ENCODE peak calls at places on chromosomes 5 and 9, in four cellular contexts. B is H1, D is HepG2, G is K562. J is an unnamed sample.

GRCh38 chr5:67363195-67363594 is 166.6 kb upstream of the CD180 start:
- DNase-seq in B (no peak), D (no peak), G (no peak), J (no peak)

GRCh38 chr5:170078458-170078857 is 27.2 kb upstream of the FOXI1 start:
- DNase-seq in B (no peak), D (no peak), G (no peak), J (no peak)

GRCh38 chr9:120353501-120353900 is 226.5 kb downstream of the CDK5RAP2 start:
- DNase-seq in B (no peak), D (no peak), G (no peak), J (no peak)

GRCh38 chr5:64181440-64181839 is 15.8 kb downstream of the RNF180 start:
- DNase-seq in B (no peak), D (no peak), G (no peak), J (no peak)

GRCh38 chr9:36738318-36738975 is 165.8 kb downstream of the MELK start:
- DNase-seq in B (no peak), D (no peak), G (no peak), J (peak; percentile 56)

GRCh38 chr5:141338538-141339306 is at the start of gene PCDHGA2:
- DNase-seq in B (no peak), D (peak; percentile 18), G (peak; percentile 67), J (peak; percentile 74)

GRCh38 chr5:130678637-130679036 is 486.4 kb downstream of the HINT1 start:
- DNase-seq in B (no peak), D (no peak), G (no peak), J (no peak)

GRCh38 chr9:75658301-75658919 is 232.1 kb upstream of the PCSK5 start:
- DNase-seq in B (no peak), D (no peak), G (no peak), J (no peak)

GRCh38 chr5:145787001-145787400 is 48.1 kb downstream of the PRELID2 start:
- DNase-seq in B (no peak), D (no peak), G (no peak), J (no peak)

GRCh38 chr9:131020388-131020787 is 11.4 kb downstream of the LAMC3 start:
- DNase-seq in B (no peak), D (no peak), G (no peak), J (no peak)

GRCh38 chr5:56190500-56190899 is 42.6 kb downstream of the ANKRD55 start:
- DNase-seq in B (no peak), D (no peak), G (no peak), J (no peak)

GRCh38 chr9:137426018-137426681 is 3.0 kb downstream of the NOXA1 start:
- DNase-seq in B (no peak), D (no peak), G (no peak), J (no peak)

GRCh38 chr5:32955814-32956213 is 244.7 kb downstream of the NPR3 start:
- DNase-seq in B (no peak), D (no peak), G (no peak), J (no peak)
- TF ChIP-seq CEBPB in B (no peak), D (no peak), G (no peak), J (no peak)

GRCh38 chr9:13383216-13383615 is 103.7 kb upstream of the MPDZ start:
- DNase-seq in B (no peak), D (no peak), G (no peak), J (no peak)
- TF ChIP-seq PHF8 in B (no peak), D (no peak), G (no peak), J (no peak)

DNA sequence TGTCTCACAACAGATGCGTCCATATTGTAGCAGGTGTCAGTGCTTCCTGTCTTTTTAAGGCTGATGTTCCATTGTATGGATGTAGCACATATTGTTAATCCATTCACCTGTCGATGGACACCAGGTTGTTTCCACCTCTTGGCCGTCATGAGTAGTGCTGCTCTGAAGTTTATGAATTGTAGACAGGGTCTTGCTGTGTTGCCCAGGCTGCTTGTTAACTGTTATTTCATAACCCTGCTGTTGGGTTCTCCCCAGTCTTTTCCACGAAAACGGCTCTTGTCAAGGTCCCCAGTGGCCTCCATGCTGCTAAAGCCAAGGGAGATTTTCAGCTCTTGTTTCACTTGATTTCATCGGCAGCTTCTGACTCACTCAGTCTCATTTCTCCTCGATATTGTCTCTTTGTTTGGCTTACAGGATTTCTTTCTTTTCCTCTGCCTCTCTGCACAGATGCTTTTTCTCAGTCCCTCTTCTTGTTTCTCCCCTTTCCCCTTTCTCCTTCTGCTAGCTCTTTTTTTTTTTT is 12.1 kb upstream of the PSD2 start:
- DNase-seq in B (no peak), D (no peak), G (no peak), J (no peak)
- TF ChIP-seq CEBPB in B (no peak), D (no peak), G (no peak), J (no peak)

DNA sequence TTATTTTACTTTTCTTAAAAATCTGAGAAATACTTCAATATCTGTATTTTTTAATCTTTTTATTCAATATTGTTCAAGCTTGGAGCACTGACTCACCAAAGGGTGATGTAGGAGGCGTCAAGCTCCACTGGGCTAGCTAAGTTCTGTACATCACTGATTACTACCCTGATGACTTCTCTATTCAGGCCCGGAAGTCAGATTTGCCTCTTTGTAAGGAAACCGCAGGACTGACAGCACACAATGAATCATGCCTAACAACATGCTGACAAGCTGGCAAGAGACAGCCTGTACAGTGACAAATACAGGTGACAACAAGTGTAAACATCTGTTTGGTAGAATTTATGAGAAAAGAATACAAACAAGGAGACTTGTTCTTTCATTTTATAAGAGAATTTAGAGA is 627.9 kb upstream of the RORB start:
- DNase-seq in B (no peak), D (peak; percentile 13), G (peak; percentile 70), J (peak; percentile 13)
- TF ChIP-seq PHF8 in B (no peak), D (no peak), G (no peak), J (no peak)

GRCh38 chr5:93294184-93294583 is 286.8 kb downstream of the NR2F1-AS1 start:
- DNase-seq in B (no peak), D (no peak), G (no peak), J (no peak)
- TF ChIP-seq CEBPB in B (no peak), D (no peak), G (no peak), J (no peak)

GRCh38 chr9:117725426-117725887 is 21.3 kb downstream of the TLR4 start:
- DNase-seq in B (no peak), D (no peak), G (no peak), J (no peak)
- TF ChIP-seq PHF8 in B (no peak), D (no peak), G (no peak), J (no peak)

DNA sequence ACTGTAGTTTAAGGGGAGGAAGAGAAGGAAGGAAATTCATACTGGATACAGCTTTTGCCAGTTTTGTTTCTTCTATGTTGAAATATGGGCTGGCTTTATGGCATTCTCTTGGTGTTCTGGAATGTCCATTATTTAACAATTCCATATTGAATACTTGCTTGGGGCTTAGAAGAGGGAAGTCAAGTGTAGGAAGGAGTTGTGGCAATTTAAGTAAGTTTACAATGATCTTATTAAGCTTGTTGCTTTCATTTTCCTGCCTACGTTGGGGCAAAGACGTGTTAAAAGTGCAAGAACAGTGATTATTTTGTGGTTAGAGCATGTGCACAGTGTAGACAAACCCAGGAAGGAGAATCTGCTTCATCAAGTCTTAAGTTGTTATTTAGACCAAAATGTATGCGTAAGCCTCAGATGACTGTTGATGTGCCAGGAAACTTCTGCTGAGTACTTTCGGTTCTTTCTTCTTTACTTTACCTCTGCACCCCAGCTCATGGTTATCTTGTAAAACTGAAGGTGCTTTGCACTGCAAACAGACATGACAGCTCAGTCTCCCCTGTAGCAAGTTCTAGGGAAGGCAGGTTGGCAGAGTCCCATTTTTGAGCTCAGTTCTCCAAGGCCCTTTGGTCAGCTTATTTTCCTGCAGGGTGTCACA is 75.8 kb downstream of the F2RL2 start:
- DNase-seq in B (no peak), D (no peak), G (no peak), J (no peak)
- TF ChIP-seq CEBPB in B (no peak), D (no peak), G (no peak), J (no peak)

DNA sequence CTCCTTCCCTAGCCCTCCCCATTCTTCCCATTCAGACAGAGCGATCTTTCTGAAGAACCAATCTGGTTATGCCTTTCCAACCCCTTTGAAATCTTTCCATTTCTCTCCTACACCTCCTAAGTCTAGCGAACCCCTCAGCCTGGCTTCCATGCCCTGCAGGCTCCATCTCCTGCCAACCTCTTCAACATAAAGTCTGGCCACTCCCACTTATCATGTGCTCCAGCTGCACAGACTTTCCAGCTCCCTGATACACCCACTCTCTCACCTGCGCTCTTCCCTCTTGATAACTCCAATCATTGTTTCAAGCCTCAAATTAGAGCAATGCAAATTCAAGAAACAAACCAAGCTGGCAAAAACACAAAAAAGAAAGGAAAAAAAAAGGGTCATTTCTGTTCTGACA is 3.8 kb upstream of the ORM1 start:
- DNase-seq in B (no peak), D (no peak), G (no peak), J (no peak)
- TF ChIP-seq PHF8 in B (no peak), D (no peak), G (no peak), J (no peak)

GRCh38 chr9:91825422-91825821 is 124.6 kb downstream of the ROR2 start:
- DNase-seq in B (no peak), D (no peak), G (no peak), J (no peak)

GRCh38 chr9:91824591-91825339 is 125.3 kb downstream of the ROR2 start:
- DNase-seq in B (no peak), D (no peak), G (no peak), J (no peak)

GRCh38 chr9:91824151-91824550 is 125.9 kb downstream of the ROR2 start:
- DNase-seq in B (no peak), D (no peak), G (no peak), J (no peak)

GRCh38 chr9:91820949-91821880 is 128.8 kb downstream of the ROR2 start:
- DNase-seq in B (no peak), D (no peak), G (no peak), J (no peak)

DNA sequence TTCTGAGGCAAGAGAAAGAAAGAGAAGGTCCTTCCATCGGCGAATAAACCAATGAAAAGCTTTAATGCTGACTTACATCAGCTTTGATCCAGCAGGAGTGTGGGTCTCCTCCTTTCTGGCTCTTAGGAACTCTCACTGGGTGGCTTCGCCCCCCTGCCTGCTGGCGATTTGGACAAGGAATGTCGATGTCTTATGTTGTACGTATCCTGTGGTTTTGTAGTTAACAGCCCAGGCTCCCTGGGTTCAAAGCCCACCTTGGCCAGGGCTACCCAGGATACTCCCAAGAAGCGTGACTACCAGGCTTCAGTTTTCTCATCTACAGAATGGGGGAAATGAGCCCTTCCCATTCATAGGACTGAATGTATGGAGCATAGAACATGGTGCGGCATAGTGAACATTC is 124.2 kb downstream of the ROR2 start:
- DNase-seq in B (no peak), D (no peak), G (no peak), J (no peak)
- TF ChIP-seq CEBPB in B (no peak), D (no peak), G (no peak), J (no peak)

DNA sequence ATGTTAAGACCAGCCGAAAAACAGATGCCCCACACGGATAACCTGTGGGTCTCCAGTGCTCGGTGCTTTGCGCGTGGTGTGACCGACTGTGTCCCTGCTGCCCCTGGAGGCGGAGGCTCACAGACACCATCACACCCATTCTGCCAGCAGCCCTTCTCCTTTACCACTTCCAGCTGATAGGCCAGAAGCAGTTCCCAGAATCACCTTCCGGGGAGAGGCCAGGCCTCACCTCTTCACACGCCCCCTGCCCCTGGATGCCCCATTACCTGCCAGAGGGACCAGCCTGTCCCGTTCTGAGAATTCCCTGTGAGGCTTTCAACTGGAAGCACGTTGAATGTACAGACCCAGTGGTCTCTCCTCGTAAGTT is 21.6 kb upstream of the LRRC14B start:
- DNase-seq in B (no peak), D (no peak), G (no peak), J (no peak)
- TF ChIP-seq PHF8 in B (no peak), D (no peak), G (no peak), J (no peak)